ENCODE peak calls at places on chromosomes 5 and 9, in seven cellular contexts. W is body of pancreas, D is uterus, K is endothelial cell of umbilical vein, H is stomach, B is tibial nerve, V is transverse colon. U is an unnamed sample.

GRCh38 chr5:83472213-83472507 is 616 bp downstream of the VCAN start:
- DNase-seq in H (no peak), B (no peak), W (no peak), K (no peak), V (no peak), D (no peak), U (no peak)

GRCh38 chr9:14340536-14340935 is 26.6 kb upstream of the NFIB start:
- DNase-seq in W (no peak), V (no peak), H (no peak), K (no peak), B (no peak), D (no peak), U (no peak)

GRCh38 chr9:35842795-35843194 is 13.8 kb downstream of the TMEM8B start:
- DNase-seq in W (no peak), D (no peak), H (no peak), K (no peak), B (no peak), V (no peak), U (no peak)

GRCh38 chr5:73303139-73304079 is 130.4 kb downstream of the TMEM174 start:
- DNase-seq in K (no peak), W (peak; percentile 52), V (no peak), H (no peak), D (no peak), B (no peak), U (no peak)

GRCh38 chr9:98369896-98370295 is 114.4 kb upstream of the TBC1D2 start:
- DNase-seq in K (no peak), H (no peak), W (no peak), V (no peak), D (no peak), B (no peak), U (no peak)

GRCh38 chr9:131810351-131811170 is 70.7 kb upstream of the RAPGEF1 start:
- DNase-seq in W (no peak), B (no peak), H (no peak), V (no peak), K (no peak), D (no peak), U (no peak)

GRCh38 chr5:129361441-129362025 is 98.6 kb upstream of the ADAMTS19 start:
- DNase-seq in V (no peak), W (no peak), K (peak; percentile 30), B (no peak), D (no peak), H (no peak), U (no peak)

GRCh38 chr5:139100825-139101224 is 97.3 kb downstream of the SIL1 start:
- DNase-seq in K (no peak), B (no peak), W (no peak), V (no peak), H (no peak), D (no peak), U (peak; percentile 18)

GRCh38 chr5:59275537-59276276 is 617.8 kb downstream of the PDE4D start:
- DNase-seq in B (peak; percentile 21), D (peak; percentile 62), V (peak; percentile 61), K (peak; percentile 85), H (peak; percentile 44), W (peak; percentile 55), U (no peak)

GRCh38 chr9:101705135-101705661 is 33.2 kb downstream of the GRIN3A start:
- DNase-seq in D (no peak), H (no peak), W (peak; percentile 15), V (peak; percentile 77), B (peak; percentile 24), K (no peak), U (peak; percentile 15)

GRCh38 chr9:82273121-82273520 is 284.5 kb downstream of the SPATA31D1 start:
- DNase-seq in D (no peak), W (no peak), V (no peak), B (no peak), K (no peak), H (no peak), U (no peak)

GRCh38 chr9:19331877-19332276 is 48.2 kb downstream of the RPS6 start:
- DNase-seq in B (no peak), V (no peak), D (no peak), H (no peak), W (no peak), K (no peak), U (no peak)

GRCh38 chr9:37471942-37472679 is 6.9 kb upstream of the ZBTB5 start:
- DNase-seq in W (no peak), H (no peak), V (no peak), K (peak; percentile 86), B (peak; percentile 13), D (no peak), U (no peak)

GRCh38 chr5:134784241-134784920 is 25.8 kb downstream of the DDX46 start:
- DNase-seq in W (no peak), V (no peak), H (no peak), K (peak; percentile 22), D (no peak), B (no peak), U (no peak)

GRCh38 chr5:88674262-88675158 is 208.5 kb downstream of the MEF2C start:
- DNase-seq in K (no peak), W (no peak), D (no peak), H (no peak), V (no peak), B (no peak), U (no peak)

GRCh38 chr5:41009228-41009627 is 61.9 kb downstream of the MROH2B start:
- DNase-seq in K (peak; percentile 7), H (peak; percentile 26), W (no peak), D (no peak), V (no peak), B (no peak), U (no peak)

GRCh38 chr9:98900725-98901124 is 43.0 kb upstream of the COL15A1 start:
- DNase-seq in K (no peak), B (no peak), D (no peak), V (no peak), W (no peak), H (no peak), U (no peak)

GRCh38 chr9:123268240-123268949 is at the start of gene STRBP:
- DNase-seq in V (peak; percentile 94), W (peak; percentile 95), H (peak; percentile 95), D (peak; percentile 79), K (peak; percentile 84), B (peak; percentile 76), U (peak; percentile 84)
- TF ChIP-seq POLR2A in V (no peak), W (no peak), H (no peak), D (peak; percentile 44), K (no peak), B (peak; percentile 49), U (peak; percentile 57)

GRCh38 chr9:71783120-71783523 is 14.8 kb upstream of the CEMIP2 start:
- DNase-seq in W (no peak), K (no peak), B (no peak), H (peak; percentile 46), D (peak; percentile 18), V (peak; percentile 69), U (peak; percentile 18)

GRCh38 chr9:71774917-71775316 is 6.6 kb upstream of the CEMIP2 start:
- DNase-seq in D (no peak), K (no peak), B (no peak), V (no peak), H (no peak), W (no peak), U (no peak)

GRCh38 chr9:71781391-71781790 is 13.1 kb upstream of the CEMIP2 start:
- DNase-seq in D (no peak), V (no peak), W (no peak), B (no peak), K (no peak), H (no peak), U (no peak)

GRCh38 chr9:71780953-71781352 is 12.6 kb upstream of the CEMIP2 start:
- DNase-seq in D (no peak), W (no peak), V (no peak), H (no peak), K (no peak), B (no peak), U (no peak)

DNA sequence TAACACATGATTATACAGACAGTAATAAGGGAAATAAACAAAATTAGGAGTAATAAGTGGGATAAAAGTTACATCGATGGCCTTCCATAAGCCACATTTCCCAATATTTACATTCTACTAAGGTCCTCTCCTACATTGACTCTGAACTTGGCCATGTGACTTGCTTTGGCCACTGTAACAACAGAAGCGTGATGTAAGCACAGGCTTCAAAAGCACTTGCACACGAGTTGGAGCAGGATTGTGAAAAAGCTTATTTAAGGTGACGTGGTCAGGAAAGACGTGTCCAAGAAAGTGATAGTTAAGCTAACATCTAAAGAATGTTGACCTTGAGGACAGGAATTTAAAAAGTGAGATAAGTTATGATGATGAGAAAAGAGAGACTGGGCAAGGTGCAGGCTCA is 9.8 kb upstream of the CEMIP2 start:
- DNase-seq in H (no peak), W (no peak), D (no peak), V (no peak), B (no peak), K (no peak), U (no peak)
- H3K27ac ChIP-seq in H (no peak overlapping the region), W (no peak overlapping the region), D (no peak overlapping the region), V (no peak overlapping the region), B (no peak overlapping the region), K (no peak overlapping the region), U (no peak overlapping the region)

GRCh38 chr9:137611623-137612609 is 6.4 kb downstream of the ARRDC1 start:
- DNase-seq in H (peak; percentile 97), K (no peak), V (peak; percentile 94), W (peak; percentile 96), D (peak; percentile 31), B (no peak), U (no peak)
- TF ChIP-seq POLR2A in H (no peak), K (peak; percentile 34), V (peak; percentile 89), W (peak; percentile 52), D (peak; percentile 23), B (no peak), U (no peak)

GRCh38 chr5:159336586-159337290 is 6.5 kb upstream of the IL12B start:
- DNase-seq in H (no peak), B (no peak), D (no peak), V (no peak), W (no peak), K (no peak), U (no peak)

GRCh38 chr5:159340511-159340910 is 10.2 kb upstream of the IL12B start:
- DNase-seq in K (no peak), D (no peak), V (no peak), H (no peak), B (no peak), W (no peak), U (no peak)

GRCh38 chr5:159339451-159339850 is 9.2 kb upstream of the IL12B start:
- DNase-seq in V (no peak), B (no peak), H (no peak), W (no peak), K (no peak), D (no peak), U (no peak)

GRCh38 chr5:159338143-159338542 is 7.9 kb upstream of the IL12B start:
- DNase-seq in D (no peak), H (no peak), W (no peak), K (no peak), V (no peak), B (no peak), U (no peak)

DNA sequence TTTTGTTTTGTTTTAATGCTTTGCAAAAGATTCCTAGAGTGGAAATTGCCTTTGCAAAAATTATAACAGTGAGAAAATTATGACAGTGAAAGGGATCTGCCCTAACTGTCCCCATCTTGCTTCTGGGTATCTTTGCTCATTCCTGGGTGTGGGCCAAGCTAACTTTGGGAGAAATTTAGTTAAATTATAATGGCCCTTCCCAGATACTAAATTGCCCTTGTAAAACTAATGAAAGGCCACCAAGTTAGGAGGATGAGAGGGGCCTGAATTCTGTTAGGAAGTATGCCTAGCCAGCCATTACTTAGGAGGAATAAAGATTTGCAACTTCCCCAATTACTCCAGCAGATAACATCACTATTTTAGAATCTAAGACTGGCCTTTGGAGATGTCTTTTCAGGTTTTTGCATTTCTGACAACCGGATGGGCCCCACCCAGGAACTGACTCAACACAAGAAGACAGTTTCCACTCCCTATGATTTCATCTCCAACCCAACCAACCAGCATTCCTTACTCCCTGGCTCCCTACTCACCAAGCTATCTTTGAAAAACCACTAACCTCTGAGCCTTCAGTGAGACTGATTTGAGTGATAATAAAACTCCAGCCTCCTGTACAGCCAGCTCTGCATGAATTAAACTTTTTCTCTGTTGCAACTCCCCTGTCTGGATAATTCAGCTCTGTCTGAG is 7.1 kb upstream of the IL12B start:
- DNase-seq in W (no peak), V (no peak), D (no peak), B (no peak), K (no peak), H (no peak), U (no peak)
- H3K27ac ChIP-seq in W (no peak overlapping the region), V (no peak overlapping the region), D (no peak overlapping the region), B (no peak overlapping the region), K (no peak overlapping the region), H (no peak overlapping the region), U (no peak overlapping the region)